ENCODE peak calls at places on chromosomes 6 and 20, in ten cellular contexts. V, E, S, K, Q, I, H, B, M and G are unnamed samples. For H3K9me3, the result is how much of the 10 kb centered on the place peaks cover.

GRCh38 chr6:116012966-116013365 is 47.7 kb downstream of the FRK start:
- DNase-seq in V (no peak), E (no peak), S (no peak), K (no peak), Q (peak), I (no peak), H (no peak), B (no peak), M (no peak), G (no peak)

GRCh38 chr6:108914235-108915022 is 66.2 kb downstream of the ARMC2 start:
- DNase-seq in V (peak), E (no peak), S (no peak), K (no peak), Q (peak), I (no peak), H (no peak), B (no peak), M (no peak), G (no peak)

GRCh38 chr6:11712760-11713159 is 65.8 kb downstream of the ADTRP start:
- DNase-seq in V (no peak), E (peak), S (no peak), K (peak), Q (peak), I (no peak), H (peak), B (peak), M (no peak), G (no peak)

GRCh38 chr6:21595951-21596378 is 2.4 kb downstream of the SOX4 start:
- DNase-seq in V (no peak), E (peak), S (no peak), K (no peak), Q (no peak), I (no peak), H (no peak), B (no peak), M (no peak), G (no peak)

GRCh38 chr6:81485395-81485794 is 267.1 kb downstream of the TENT5A start:
- DNase-seq in V (no peak), E (no peak), S (no peak), K (no peak), Q (no peak), I (no peak), H (no peak), B (no peak), M (no peak), G (no peak)

GRCh38 chr20:58749979-58750378 is 57.4 kb downstream of the NPEPL1 start:
- DNase-seq in V (no peak), E (peak), S (no peak), K (no peak), Q (no peak), I (no peak), H (no peak), B (no peak), M (no peak), G (no peak)

GRCh38 chr6:53189554-53189953 is 40.9 kb upstream of the GCM1 start:
- DNase-seq in V (peak), E (no peak), S (no peak), K (no peak), Q (peak), I (no peak), H (no peak), B (no peak), M (no peak), G (no peak)

GRCh38 chr6:51494342-51494741 is 593.1 kb downstream of the PKHD1 start:
- DNase-seq in V (no peak), E (no peak), S (no peak), K (no peak), Q (no peak), I (no peak), H (no peak), B (no peak), M (no peak), G (no peak)

GRCh38 chr20:53611449-53611894 is 17.8 kb upstream of the ZNF217 start:
- DNase-seq in V (peak), E (no peak), S (peak), K (peak), Q (peak), I (no peak), H (no peak), B (peak), M (peak), G (no peak)

GRCh38 chr6:61940919-61941318 is 345.1 kb downstream of the KHDRBS2 start:
- DNase-seq in V (no peak), E (no peak), S (no peak), K (no peak), Q (no peak), I (peak), H (no peak), B (no peak), M (no peak), G (no peak)
- H3K9me3 ChIP-seq in V (under half), E (under half), S (under half), K (under half), Q (under half), I (under half), H (under half), B (under half), M (under half), G (under half)

GRCh38 chr20:31257364-31257763 is at the start of gene DEFB115:
- DNase-seq in V (no peak), E (no peak), S (no peak), K (no peak), Q (no peak), I (no peak), H (no peak), B (no peak), M (no peak), G (no peak)

GRCh38 chr20:31256959-31257358 is 505 bp upstream of the DEFB115 start:
- DNase-seq in V (no peak), E (no peak), S (no peak), K (no peak), Q (no peak), I (no peak), H (no peak), B (no peak), M (no peak), G (no peak)

GRCh38 chr20:31260326-31260932 is 3.0 kb downstream of the DEFB115 start:
- DNase-seq in V (no peak), E (no peak), S (no peak), K (no peak), Q (no peak), I (no peak), H (no peak), B (no peak), M (no peak), G (no peak)
- H3K9me3 ChIP-seq in V (under half), E (under half), S (under half), K (under half), Q (under half), I (under half), H (under half), B (under half), M (under half), G (under half)

GRCh38 chr6:5050009-5050408 is 35.1 kb upstream of the PPP1R3G start:
- DNase-seq in V (no peak), E (no peak), S (no peak), K (no peak), Q (no peak), I (no peak), H (no peak), B (no peak), M (no peak), G (no peak)
- H3K9me3 ChIP-seq in V (under half), E (under half), S (under half), K (under half), Q (under half), I (under half), H (under half), B (under half), M (under half), G (under half)

GRCh38 chr6:106789436-106790145 is 160.2 kb downstream of the QRSL1 start:
- DNase-seq in V (no peak), E (no peak), S (no peak), K (no peak), Q (no peak), I (no peak), H (no peak), B (no peak), M (no peak), G (no peak)
- H3K9me3 ChIP-seq in V (under half), E (under half), S (under half), K (under half), Q (under half), I (under half), H (under half), B (under half), M (under half), G (under half)

DNA sequence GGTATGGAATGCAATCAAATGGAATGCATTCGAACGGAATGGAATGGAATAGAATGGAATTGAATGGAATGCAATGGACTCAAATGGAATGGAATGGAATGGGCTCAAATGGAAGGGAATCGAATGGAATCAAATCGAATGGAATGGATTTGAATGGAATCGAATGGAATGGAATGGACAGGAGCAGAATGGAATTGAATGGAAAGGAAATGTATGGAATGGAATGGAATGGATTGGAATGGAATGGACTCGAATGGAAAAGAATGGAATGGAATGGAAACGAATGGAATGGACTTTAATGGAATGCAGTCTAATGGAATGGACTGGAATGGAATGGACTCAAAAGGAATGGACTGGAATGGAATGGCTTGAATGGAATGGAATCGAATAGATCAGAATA is 18.3 kb upstream of the DEFB115 start:
- DNase-seq in V (no peak), E (no peak), S (no peak), K (no peak), Q (no peak), I (no peak), H (no peak), B (no peak), M (no peak), G (no peak)
- H3K9me3 ChIP-seq in V (under half), E (under half), S (under half), K (half or more), Q (under half), I (half or more), H (under half), B (under half), M (under half), G (half or more)

GRCh38 chr6:67112120-67112519 is 1405.1 kb upstream of the EYS start:
- DNase-seq in V (no peak), E (no peak), S (no peak), K (no peak), Q (no peak), I (no peak), H (no peak), B (no peak), M (no peak), G (no peak)
- H3K9me3 ChIP-seq in V (under half), E (under half), S (under half), K (under half), Q (under half), I (under half), H (under half), B (under half), M (under half), G (under half)